ENCODE peak calls at places on chromosomes 13 and 19, in nine cellular contexts. One of them, this sample, is unnamed.

GRCh38 chr13:21031594-21031993 is 29.8 kb downstream of the LATS2 start:
- DNase-seq in neural crest cell: no peak
- DNase-seq in HL-60: no peak
- DNase-seq in A549: no peak
- DNase-seq in tibial nerve: no peak
- DNase-seq in astrocyte of the spinal cord: no peak
- DNase-seq in nephron progenitor cell: no peak
- DNase-seq in pancreas: no peak
- DNase-seq in stomach: no peak
- DNase-seq in this sample: no peak

GRCh38 chr13:41746259-41746658 is 214.7 kb downstream of the VWA8 start:
- DNase-seq in tibial nerve: no peak
- DNase-seq in A549: no peak
- DNase-seq in astrocyte of the spinal cord: peak; percentile 89
- DNase-seq in nephron progenitor cell: no peak
- DNase-seq in HL-60: no peak
- DNase-seq in stomach: no peak
- DNase-seq in neural crest cell: no peak
- DNase-seq in pancreas: no peak
- DNase-seq in this sample: no peak

GRCh38 chr13:30700364-30700763 is 35.0 kb upstream of the ALOX5AP start:
- DNase-seq in tibial nerve: no peak
- DNase-seq in pancreas: no peak
- DNase-seq in nephron progenitor cell: no peak
- DNase-seq in HL-60: no peak
- DNase-seq in stomach: no peak
- DNase-seq in astrocyte of the spinal cord: no peak
- DNase-seq in A549: no peak
- DNase-seq in neural crest cell: no peak
- DNase-seq in this sample: no peak

GRCh38 chr13:113057084-113057483 is 48.5 kb upstream of the F7 start:
- DNase-seq in A549: no peak
- DNase-seq in pancreas: no peak
- DNase-seq in nephron progenitor cell: no peak
- DNase-seq in stomach: no peak
- DNase-seq in tibial nerve: no peak
- DNase-seq in astrocyte of the spinal cord: no peak
- DNase-seq in HL-60: no peak
- DNase-seq in neural crest cell: no peak
- DNase-seq in this sample: no peak

GRCh38 chr13:59747529-59747928 is 416.2 kb downstream of the DIAPH3 start:
- DNase-seq in pancreas: no peak
- DNase-seq in stomach: no peak
- DNase-seq in A549: no peak
- DNase-seq in neural crest cell: no peak
- DNase-seq in tibial nerve: no peak
- DNase-seq in astrocyte of the spinal cord: no peak
- DNase-seq in HL-60: no peak
- DNase-seq in nephron progenitor cell: no peak
- DNase-seq in this sample: no peak

GRCh38 chr19:728011-728410 is 19.3 kb downstream of the PALM start:
- DNase-seq in stomach: no peak
- DNase-seq in neural crest cell: no peak
- DNase-seq in pancreas: no peak
- DNase-seq in HL-60: no peak
- DNase-seq in nephron progenitor cell: no peak
- DNase-seq in A549: no peak
- DNase-seq in astrocyte of the spinal cord: no peak
- DNase-seq in tibial nerve: no peak
- DNase-seq in this sample: no peak

GRCh38 chr19:41937525-41937924 is 9.3 kb upstream of the ERFL start:
- DNase-seq in astrocyte of the spinal cord: no peak
- DNase-seq in tibial nerve: no peak
- DNase-seq in HL-60: no peak
- DNase-seq in neural crest cell: no peak
- DNase-seq in pancreas: no peak
- DNase-seq in A549: no peak
- DNase-seq in stomach: no peak
- DNase-seq in nephron progenitor cell: no peak
- DNase-seq in this sample: no peak

GRCh38 chr19:37077615-37077928 is 661 bp upstream of the ZNF420 start:
- DNase-seq in stomach: no peak
- DNase-seq in pancreas: no peak
- DNase-seq in astrocyte of the spinal cord: no peak
- DNase-seq in HL-60: no peak
- DNase-seq in neural crest cell: no peak
- DNase-seq in nephron progenitor cell: no peak
- DNase-seq in tibial nerve: no peak
- DNase-seq in A549: no peak
- DNase-seq in this sample: no peak

GRCh38 chr13:92224052-92224821 is 825.8 kb downstream of the GPC5 start:
- DNase-seq in A549: no peak
- DNase-seq in stomach: no peak
- DNase-seq in tibial nerve: peak; percentile 14
- DNase-seq in nephron progenitor cell: no peak
- DNase-seq in neural crest cell: no peak
- DNase-seq in pancreas: no peak
- DNase-seq in astrocyte of the spinal cord: peak; percentile 95
- DNase-seq in HL-60: no peak
- DNase-seq in this sample: no peak

GRCh38 chr13:95643471-95643813 is 1.1 kb downstream of the DZIP1 start:
- DNase-seq in nephron progenitor cell: peak; percentile 16
- DNase-seq in pancreas: no peak
- DNase-seq in tibial nerve: no peak
- DNase-seq in A549: no peak
- DNase-seq in stomach: no peak
- DNase-seq in astrocyte of the spinal cord: peak; percentile 57
- DNase-seq in neural crest cell: no peak
- DNase-seq in HL-60: no peak
- DNase-seq in this sample: no peak

GRCh38 chr19:46919324-46919723 is 58.5 kb downstream of the ARHGAP35 start:
- DNase-seq in nephron progenitor cell: no peak
- DNase-seq in pancreas: no peak
- DNase-seq in HL-60: no peak
- DNase-seq in astrocyte of the spinal cord: peak; percentile 38
- DNase-seq in neural crest cell: no peak
- DNase-seq in A549: no peak
- DNase-seq in stomach: no peak
- DNase-seq in tibial nerve: no peak
- DNase-seq in this sample: no peak

GRCh38 chr13:31020996-31021395 is 88.5 kb downstream of the TEX26 start:
- DNase-seq in pancreas: no peak
- DNase-seq in neural crest cell: no peak
- DNase-seq in nephron progenitor cell: no peak
- DNase-seq in tibial nerve: no peak
- DNase-seq in A549: no peak
- DNase-seq in HL-60: no peak
- DNase-seq in stomach: no peak
- DNase-seq in astrocyte of the spinal cord: no peak
- DNase-seq in this sample: no peak

GRCh38 chr19:38670921-38671398 is 23.5 kb downstream of the ACTN4 start:
- DNase-seq in HL-60: no peak
- DNase-seq in stomach: no peak
- DNase-seq in nephron progenitor cell: no peak
- DNase-seq in neural crest cell: no peak
- DNase-seq in pancreas: no peak
- DNase-seq in astrocyte of the spinal cord: no peak
- DNase-seq in tibial nerve: no peak
- DNase-seq in A549: no peak
- DNase-seq in this sample: no peak

GRCh38 chr19:43476606-43477005 is 11.2 kb upstream of the LYPD3 start:
- DNase-seq in HL-60: no peak
- DNase-seq in neural crest cell: no peak
- DNase-seq in nephron progenitor cell: no peak
- DNase-seq in pancreas: no peak
- DNase-seq in A549: no peak
- DNase-seq in astrocyte of the spinal cord: peak; percentile 69
- DNase-seq in stomach: no peak
- DNase-seq in tibial nerve: no peak
- DNase-seq in this sample: no peak

GRCh38 chr13:27149702-27150101 is 21.9 kb downstream of the USP12 start:
- DNase-seq in pancreas: no peak
- DNase-seq in neural crest cell: no peak
- DNase-seq in nephron progenitor cell: no peak
- DNase-seq in HL-60: no peak
- DNase-seq in A549: no peak
- DNase-seq in astrocyte of the spinal cord: no peak
- DNase-seq in tibial nerve: no peak
- DNase-seq in stomach: no peak
- DNase-seq in this sample: no peak

GRCh38 chr13:112831196-112831595 is 137.8 kb upstream of the MCF2L start:
- DNase-seq in neural crest cell: no peak
- DNase-seq in HL-60: no peak
- DNase-seq in astrocyte of the spinal cord: no peak
- DNase-seq in A549: no peak
- DNase-seq in nephron progenitor cell: no peak
- DNase-seq in stomach: no peak
- DNase-seq in pancreas: no peak
- DNase-seq in tibial nerve: no peak
- DNase-seq in this sample: no peak

GRCh38 chr13:109745702-109746101 is 40.7 kb downstream of the IRS2 start:
- DNase-seq in pancreas: no peak
- DNase-seq in nephron progenitor cell: no peak
- DNase-seq in stomach: no peak
- DNase-seq in A549: no peak
- DNase-seq in astrocyte of the spinal cord: no peak
- DNase-seq in neural crest cell: no peak
- DNase-seq in tibial nerve: no peak
- DNase-seq in HL-60: no peak
- DNase-seq in this sample: no peak

GRCh38 chr19:13100031-13100588 is 2.5 kb downstream of the LYL1 start:
- DNase-seq in pancreas: no peak
- DNase-seq in A549: no peak
- DNase-seq in stomach: no peak
- DNase-seq in HL-60: no peak
- DNase-seq in astrocyte of the spinal cord: no peak
- DNase-seq in tibial nerve: no peak
- DNase-seq in neural crest cell: no peak
- DNase-seq in nephron progenitor cell: no peak
- DNase-seq in this sample: no peak

GRCh38 chr13:73934215-73934623 is 200.0 kb downstream of the KLF12 start:
- DNase-seq in pancreas: no peak
- DNase-seq in tibial nerve: no peak
- DNase-seq in nephron progenitor cell: no peak
- DNase-seq in A549: no peak
- DNase-seq in stomach: no peak
- DNase-seq in neural crest cell: no peak
- DNase-seq in astrocyte of the spinal cord: no peak
- DNase-seq in HL-60: no peak
- DNase-seq in this sample: no peak

GRCh38 chr19:52343548-52343947 is 7.5 kb downstream of the ZNF610 start:
- DNase-seq in HL-60: no peak
- DNase-seq in nephron progenitor cell: peak; percentile 46
- DNase-seq in A549: no peak
- DNase-seq in tibial nerve: peak; percentile 21
- DNase-seq in pancreas: peak; percentile 47
- DNase-seq in astrocyte of the spinal cord: no peak
- DNase-seq in neural crest cell: peak; percentile 57
- DNase-seq in stomach: peak; percentile 36
- DNase-seq in this sample: peak; percentile 53

GRCh38 chr13:103663996-103664395 is 597.8 kb upstream of the SLC10A2 start:
- DNase-seq in stomach: no peak
- DNase-seq in pancreas: no peak
- DNase-seq in nephron progenitor cell: no peak
- DNase-seq in tibial nerve: no peak
- DNase-seq in A549: no peak
- DNase-seq in HL-60: no peak
- DNase-seq in astrocyte of the spinal cord: no peak
- DNase-seq in neural crest cell: no peak
- DNase-seq in this sample: no peak

GRCh38 chr13:88622362-88622973 is 951.3 kb downstream of the SLITRK5 start:
- DNase-seq in nephron progenitor cell: no peak
- DNase-seq in pancreas: no peak
- DNase-seq in astrocyte of the spinal cord: no peak
- DNase-seq in tibial nerve: no peak
- DNase-seq in A549: no peak
- DNase-seq in stomach: no peak
- DNase-seq in neural crest cell: no peak
- DNase-seq in HL-60: no peak
- DNase-seq in this sample: no peak

GRCh38 chr13:106246237-106246636 is 289.2 kb downstream of the EFNB2 start:
- DNase-seq in stomach: no peak
- DNase-seq in neural crest cell: no peak
- DNase-seq in nephron progenitor cell: no peak
- DNase-seq in A549: no peak
- DNase-seq in tibial nerve: no peak
- DNase-seq in HL-60: no peak
- DNase-seq in astrocyte of the spinal cord: peak; percentile 26
- DNase-seq in pancreas: no peak
- DNase-seq in this sample: no peak
- TF ChIP-seq CTCF in stomach: no peak
- TF ChIP-seq CTCF in neural crest cell: no peak
- TF ChIP-seq CTCF in nephron progenitor cell: no peak
- TF ChIP-seq CTCF in A549: no peak
- TF ChIP-seq CTCF in tibial nerve: no peak
- TF ChIP-seq CTCF in HL-60: no peak
- TF ChIP-seq CTCF in astrocyte of the spinal cord: no peak
- TF ChIP-seq CTCF in pancreas: no peak
- TF ChIP-seq CTCF in this sample: no peak

GRCh38 chr13:44876782-44877324 is 112.4 kb downstream of the NUFIP1 start:
- DNase-seq in astrocyte of the spinal cord: no peak
- DNase-seq in neural crest cell: peak; percentile 6
- DNase-seq in pancreas: no peak
- DNase-seq in HL-60: no peak
- DNase-seq in stomach: no peak
- DNase-seq in A549: no peak
- DNase-seq in nephron progenitor cell: peak; percentile 24
- DNase-seq in tibial nerve: no peak
- DNase-seq in this sample: no peak
- TF ChIP-seq CTCF in astrocyte of the spinal cord: peak; percentile 43
- TF ChIP-seq CTCF in neural crest cell: peak; percentile 59
- TF ChIP-seq CTCF in pancreas: no peak
- TF ChIP-seq CTCF in HL-60: no peak
- TF ChIP-seq CTCF in stomach: no peak
- TF ChIP-seq CTCF in A549: no peak
- TF ChIP-seq CTCF in nephron progenitor cell: peak; percentile 43
- TF ChIP-seq CTCF in tibial nerve: no peak
- TF ChIP-seq CTCF in this sample: no peak

GRCh38 chr13:45490068-45490467 is 25.3 kb downstream of the COG3 start:
- DNase-seq in stomach: no peak
- DNase-seq in pancreas: no peak
- DNase-seq in nephron progenitor cell: no peak
- DNase-seq in astrocyte of the spinal cord: no peak
- DNase-seq in HL-60: no peak
- DNase-seq in neural crest cell: no peak
- DNase-seq in tibial nerve: no peak
- DNase-seq in A549: no peak
- DNase-seq in this sample: no peak
- TF ChIP-seq CTCF in stomach: no peak
- TF ChIP-seq CTCF in pancreas: no peak
- TF ChIP-seq CTCF in nephron progenitor cell: no peak
- TF ChIP-seq CTCF in astrocyte of the spinal cord: peak; percentile 11
- TF ChIP-seq CTCF in HL-60: no peak
- TF ChIP-seq CTCF in neural crest cell: peak; percentile 48
- TF ChIP-seq CTCF in tibial nerve: no peak
- TF ChIP-seq CTCF in A549: no peak
- TF ChIP-seq CTCF in this sample: peak; percentile 20

DNA sequence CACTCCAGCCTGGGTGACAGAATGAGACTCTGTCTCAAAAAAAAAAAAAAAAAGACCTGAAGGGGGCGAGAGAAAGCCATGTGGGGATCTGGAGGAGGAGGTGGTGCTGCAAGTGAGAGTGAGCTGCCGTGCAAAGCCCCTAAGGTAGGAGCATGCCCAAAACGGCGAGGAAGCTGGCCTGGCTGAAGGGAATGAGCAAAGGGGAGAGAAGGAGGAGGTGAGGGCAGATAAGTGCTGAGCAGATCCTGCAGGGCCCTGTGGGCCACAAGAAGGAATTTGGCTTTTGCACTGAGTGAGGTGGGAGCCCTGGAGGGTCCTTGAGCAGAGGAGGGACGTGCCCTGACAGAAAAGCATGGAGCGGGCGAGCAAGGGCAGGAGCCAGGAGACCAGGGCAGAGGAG is 19.4 kb upstream of the ADGRE5 start:
- DNase-seq in astrocyte of the spinal cord: no peak
- DNase-seq in A549: no peak
- DNase-seq in nephron progenitor cell: no peak
- DNase-seq in pancreas: no peak
- DNase-seq in neural crest cell: no peak
- DNase-seq in HL-60: no peak
- DNase-seq in tibial nerve: no peak
- DNase-seq in stomach: no peak
- DNase-seq in this sample: no peak
- TF ChIP-seq CTCF in astrocyte of the spinal cord: peak; percentile 7
- TF ChIP-seq CTCF in A549: peak; percentile 23
- TF ChIP-seq CTCF in nephron progenitor cell: no peak
- TF ChIP-seq CTCF in pancreas: no peak
- TF ChIP-seq CTCF in neural crest cell: no peak
- TF ChIP-seq CTCF in HL-60: no peak
- TF ChIP-seq CTCF in tibial nerve: no peak
- TF ChIP-seq CTCF in stomach: no peak
- TF ChIP-seq CTCF in this sample: no peak

This sample was measured in mesothelial cell of epicardium.